ENCODE peak calls at places on chromosomes 6 and 20, in ten cellular contexts. One of them, this sample, is unnamed.

GRCh38 chr6:106799008-106799952 is 169.9 kb downstream of the QRSL1 start:
- DNase-seq in NCI-H774: no peak
- DNase-seq in NAMALWA: peak
- DNase-seq in pancreas: peak
- DNase-seq in mesenchymal stem cell: peak
- DNase-seq in H9: no peak
- DNase-seq in lung: no peak
- DNase-seq in activated T-cell treated with anti-CD3 and anti-CD28 coated beads for 1 hour: no peak
- DNase-seq in T-cell: no peak
- DNase-seq in EL: peak
- DNase-seq in this sample: no peak

GRCh38 chr6:132483779-132484679 is 28.9 kb downstream of the STX7 start:
- DNase-seq in NCI-H774: peak
- DNase-seq in NAMALWA: peak
- DNase-seq in pancreas: peak
- DNase-seq in mesenchymal stem cell: peak
- DNase-seq in H9: no peak
- DNase-seq in lung: no peak
- DNase-seq in activated T-cell treated with anti-CD3 and anti-CD28 coated beads for 1 hour: peak
- DNase-seq in T-cell: peak
- DNase-seq in EL: peak
- DNase-seq in this sample: peak

GRCh38 chr6:14550410-14550809 is 432.8 kb downstream of the CD83 start:
- DNase-seq in NCI-H774: no peak
- DNase-seq in NAMALWA: peak
- DNase-seq in pancreas: no peak
- DNase-seq in mesenchymal stem cell: no peak
- DNase-seq in H9: no peak
- DNase-seq in lung: no peak
- DNase-seq in activated T-cell treated with anti-CD3 and anti-CD28 coated beads for 1 hour: no peak
- DNase-seq in T-cell: no peak
- DNase-seq in EL: no peak
- DNase-seq in this sample: no peak

GRCh38 chr20:47574616-47575401 is 73.1 kb downstream of the NCOA3 start:
- DNase-seq in NCI-H774: peak
- DNase-seq in NAMALWA: peak
- DNase-seq in pancreas: peak
- DNase-seq in mesenchymal stem cell: peak
- DNase-seq in H9: no peak
- DNase-seq in lung: no peak
- DNase-seq in activated T-cell treated with anti-CD3 and anti-CD28 coated beads for 1 hour: no peak
- DNase-seq in T-cell: no peak
- DNase-seq in EL: peak
- DNase-seq in this sample: no peak

GRCh38 chr20:57904706-57905105 is 194.9 kb upstream of the PMEPA1 start:
- DNase-seq in NCI-H774: no peak
- DNase-seq in NAMALWA: no peak
- DNase-seq in pancreas: no peak
- DNase-seq in mesenchymal stem cell: no peak
- DNase-seq in H9: no peak
- DNase-seq in lung: no peak
- DNase-seq in activated T-cell treated with anti-CD3 and anti-CD28 coated beads for 1 hour: no peak
- DNase-seq in T-cell: no peak
- DNase-seq in EL: no peak
- DNase-seq in this sample: no peak

GRCh38 chr6:13696226-13696625 is 15.4 kb downstream of the RANBP9 start:
- DNase-seq in NCI-H774: no peak
- DNase-seq in NAMALWA: no peak
- DNase-seq in pancreas: no peak
- DNase-seq in mesenchymal stem cell: peak
- DNase-seq in H9: no peak
- DNase-seq in lung: no peak
- DNase-seq in activated T-cell treated with anti-CD3 and anti-CD28 coated beads for 1 hour: no peak
- DNase-seq in T-cell: no peak
- DNase-seq in EL: peak
- DNase-seq in this sample: no peak

GRCh38 chr20:49989234-49990065 is 6.7 kb downstream of the SNAI1 start:
- DNase-seq in NCI-H774: no peak
- DNase-seq in NAMALWA: no peak
- DNase-seq in pancreas: no peak
- DNase-seq in mesenchymal stem cell: peak
- DNase-seq in H9: no peak
- DNase-seq in lung: no peak
- DNase-seq in activated T-cell treated with anti-CD3 and anti-CD28 coated beads for 1 hour: no peak
- DNase-seq in T-cell: no peak
- DNase-seq in EL: peak
- DNase-seq in this sample: no peak

GRCh38 chr6:912871-913663 is 220.1 kb upstream of the EXOC2 start:
- DNase-seq in NCI-H774: no peak
- DNase-seq in NAMALWA: no peak
- DNase-seq in pancreas: peak
- DNase-seq in mesenchymal stem cell: peak
- DNase-seq in H9: peak
- DNase-seq in lung: no peak
- DNase-seq in activated T-cell treated with anti-CD3 and anti-CD28 coated beads for 1 hour: no peak
- DNase-seq in T-cell: no peak
- DNase-seq in EL: peak
- DNase-seq in this sample: no peak

GRCh38 chr6:26055670-26056582 is 31.3 kb upstream of the HFE start:
- DNase-seq in NCI-H774: peak
- DNase-seq in NAMALWA: peak
- DNase-seq in pancreas: peak
- DNase-seq in mesenchymal stem cell: peak
- DNase-seq in H9: peak
- DNase-seq in lung: peak
- DNase-seq in activated T-cell treated with anti-CD3 and anti-CD28 coated beads for 1 hour: peak
- DNase-seq in T-cell: peak
- DNase-seq in EL: peak
- DNase-seq in this sample: peak

GRCh38 chr6:38234141-38234540 is 405.6 kb downstream of the BTBD9 start:
- DNase-seq in NCI-H774: no peak
- DNase-seq in NAMALWA: no peak
- DNase-seq in pancreas: no peak
- DNase-seq in mesenchymal stem cell: no peak
- DNase-seq in H9: no peak
- DNase-seq in lung: no peak
- DNase-seq in activated T-cell treated with anti-CD3 and anti-CD28 coated beads for 1 hour: no peak
- DNase-seq in T-cell: no peak
- DNase-seq in EL: no peak
- DNase-seq in this sample: no peak

GRCh38 chr6:112466378-112467151 is 119.4 kb downstream of the RFPL4B start:
- DNase-seq in NCI-H774: no peak
- DNase-seq in NAMALWA: peak
- DNase-seq in pancreas: no peak
- DNase-seq in mesenchymal stem cell: peak
- DNase-seq in H9: no peak
- DNase-seq in lung: no peak
- DNase-seq in activated T-cell treated with anti-CD3 and anti-CD28 coated beads for 1 hour: no peak
- DNase-seq in T-cell: no peak
- DNase-seq in EL: peak
- DNase-seq in this sample: no peak

GRCh38 chr6:3309391-3310050 is 50.8 kb downstream of the PSMG4 start:
- DNase-seq in NCI-H774: peak
- DNase-seq in NAMALWA: peak
- DNase-seq in pancreas: peak
- DNase-seq in mesenchymal stem cell: no peak
- DNase-seq in H9: no peak
- DNase-seq in lung: no peak
- DNase-seq in activated T-cell treated with anti-CD3 and anti-CD28 coated beads for 1 hour: no peak
- DNase-seq in T-cell: no peak
- DNase-seq in EL: no peak
- DNase-seq in this sample: no peak

GRCh38 chr6:125906158-125906998 is 50.2 kb upstream of the HINT3 start:
- DNase-seq in NCI-H774: peak
- DNase-seq in NAMALWA: peak
- DNase-seq in pancreas: peak
- DNase-seq in mesenchymal stem cell: peak
- DNase-seq in H9: peak
- DNase-seq in lung: peak
- DNase-seq in activated T-cell treated with anti-CD3 and anti-CD28 coated beads for 1 hour: peak
- DNase-seq in T-cell: peak
- DNase-seq in EL: peak
- DNase-seq in this sample: peak

GRCh38 chr20:17666491-17666890 is 15.6 kb downstream of the RRBP1 start:
- DNase-seq in NCI-H774: no peak
- DNase-seq in NAMALWA: no peak
- DNase-seq in pancreas: peak
- DNase-seq in mesenchymal stem cell: no peak
- DNase-seq in H9: no peak
- DNase-seq in lung: no peak
- DNase-seq in activated T-cell treated with anti-CD3 and anti-CD28 coated beads for 1 hour: no peak
- DNase-seq in T-cell: no peak
- DNase-seq in EL: no peak
- DNase-seq in this sample: no peak

GRCh38 chr20:36572701-36573102 is 695 bp upstream of the TGIF2 start:
- DNase-seq in NCI-H774: no peak
- DNase-seq in NAMALWA: peak
- DNase-seq in pancreas: peak
- DNase-seq in mesenchymal stem cell: peak
- DNase-seq in H9: peak
- DNase-seq in lung: no peak
- DNase-seq in activated T-cell treated with anti-CD3 and anti-CD28 coated beads for 1 hour: peak
- DNase-seq in T-cell: peak
- DNase-seq in EL: peak
- DNase-seq in this sample: peak

GRCh38 chr6:62429781-62430180 is 143.8 kb upstream of the KHDRBS2 start:
- DNase-seq in NCI-H774: no peak
- DNase-seq in NAMALWA: no peak
- DNase-seq in pancreas: no peak
- DNase-seq in mesenchymal stem cell: no peak
- DNase-seq in H9: no peak
- DNase-seq in lung: no peak
- DNase-seq in activated T-cell treated with anti-CD3 and anti-CD28 coated beads for 1 hour: no peak
- DNase-seq in T-cell: no peak
- DNase-seq in EL: no peak
- DNase-seq in this sample: no peak

GRCh38 chr20:63696628-63697356 is at the start of gene TNFRSF6B:
- DNase-seq in NCI-H774: no peak
- DNase-seq in NAMALWA: no peak
- DNase-seq in pancreas: peak
- DNase-seq in mesenchymal stem cell: peak
- DNase-seq in H9: no peak
- DNase-seq in lung: no peak
- DNase-seq in activated T-cell treated with anti-CD3 and anti-CD28 coated beads for 1 hour: no peak
- DNase-seq in T-cell: no peak
- DNase-seq in EL: no peak
- DNase-seq in this sample: no peak

GRCh38 chr20:61253264-61253639 is 1.2 kb downstream of the CDH4 start:
- DNase-seq in NCI-H774: no peak
- DNase-seq in NAMALWA: no peak
- DNase-seq in pancreas: no peak
- DNase-seq in mesenchymal stem cell: peak
- DNase-seq in H9: peak
- DNase-seq in lung: no peak
- DNase-seq in activated T-cell treated with anti-CD3 and anti-CD28 coated beads for 1 hour: no peak
- DNase-seq in T-cell: no peak
- DNase-seq in EL: peak
- DNase-seq in this sample: no peak